ENCODE peak calls at places on chromosome 10, in ten cellular contexts. X is cardiac septum, Z is naive B cell, E is iris pigment epithelial cell, G is HuH-7, A is RWPE1, H is NCI-H1092, S is neural progenitor cell, K is cardiac fibroblast, I is NCI-H1694. R is an unnamed sample.

GRCh38 chr10:49025347-49025983 is 85.8 kb upstream of the LRRC18 start:
- DNase-seq in G (no peak), E (no peak), H (no peak), X (no peak), Z (no peak), I (no peak), S (no peak), A (no peak), K (no peak), R (no peak)

GRCh38 chr10:78528749-78529204 is 495.1 kb downstream of the RPS24 start:
- DNase-seq in G (peak), H (peak), K (no peak), Z (no peak), E (no peak), A (no peak), X (no peak), S (no peak), I (no peak), R (no peak)

GRCh38 chr10:8393531-8393930 is 339.0 kb downstream of the GATA3 start:
- DNase-seq in H (no peak), X (no peak), I (no peak), S (no peak), A (no peak), Z (no peak), K (peak), E (no peak), G (no peak), R (no peak)

GRCh38 chr10:78964952-78965633 is 103.7 kb upstream of the ZMIZ1 start:
- DNase-seq in E (peak), A (peak), S (peak), I (no peak), K (peak), G (peak), H (peak), Z (no peak), X (no peak), R (peak)

GRCh38 chr10:61897671-61898434 is 3.6 kb upstream of the ARID5B start:
- DNase-seq in X (no peak), S (peak), E (peak), K (peak), H (no peak), G (no peak), Z (no peak), A (peak), I (no peak), R (peak)

GRCh38 chr10:60937784-60938654 is 6.0 kb downstream of the RHOBTB1 start:
- DNase-seq in G (no peak), E (peak), A (no peak), X (no peak), I (no peak), H (no peak), S (no peak), K (peak), Z (no peak), R (no peak)

GRCh38 chr10:7634142-7634894 is 32.4 kb downstream of the ITIH5 start:
- DNase-seq in K (no peak), A (no peak), X (no peak), I (no peak), Z (no peak), H (no peak), G (no peak), S (no peak), E (no peak), R (no peak)

GRCh38 chr10:44696496-44696895 is 214.6 kb upstream of the TMEM72 start:
- DNase-seq in A (no peak), E (peak), K (no peak), X (no peak), S (no peak), Z (no peak), H (no peak), G (no peak), I (no peak), R (peak)

GRCh38 chr10:113993489-113993932 is 50.2 kb upstream of the ADRB1 start:
- DNase-seq in G (no peak), H (no peak), K (peak), E (no peak), X (no peak), A (no peak), Z (no peak), S (no peak), I (no peak), R (no peak)

GRCh38 chr10:18005781-18006456 is 54.2 kb downstream of the SLC39A12 start:
- DNase-seq in Z (no peak), K (peak), H (no peak), S (no peak), I (no peak), G (no peak), A (no peak), X (no peak), E (peak), R (peak)

GRCh38 chr10:89171996-89172395 is 35.1 kb downstream of the CH25H start:
- DNase-seq in H (no peak), A (no peak), I (no peak), S (no peak), G (no peak), E (no peak), K (no peak), Z (no peak), X (no peak), R (no peak)

GRCh38 chr10:85612378-85612775 is 754.2 kb downstream of the GRID1 start:
- DNase-seq in A (no peak), I (no peak), S (no peak), K (no peak), E (no peak), H (no peak), X (peak), G (no peak), Z (no peak), R (no peak)

GRCh38 chr10:103397191-103397825 is 882 bp downstream of the PDCD11 start:
- DNase-seq in Z (no peak), K (no peak), E (peak), S (no peak), A (no peak), I (no peak), H (no peak), X (no peak), G (no peak), R (no peak)

GRCh38 chr10:79221110-79222051 is 125.9 kb upstream of the PPIF start:
- DNase-seq in I (peak), Z (no peak), H (peak), K (peak), E (peak), A (no peak), G (no peak), X (peak), S (peak), R (peak)

GRCh38 chr10:122504551-122504950 is 43.2 kb downstream of the HTRA1 start:
- DNase-seq in H (peak), K (peak), Z (no peak), G (no peak), A (peak), S (no peak), X (peak), E (peak), I (peak), R (peak)

GRCh38 chr10:99234067-99234738 is 1.4 kb downstream of the HPSE2 start:
- DNase-seq in A (peak), I (no peak), K (peak), X (peak), H (no peak), Z (peak), S (peak), E (peak), G (no peak), R (peak)

GRCh38 chr10:79027147-79028055 is 41.4 kb upstream of the ZMIZ1 start:
- DNase-seq in K (no peak), S (no peak), E (no peak), Z (no peak), X (peak), H (peak), A (no peak), I (no peak), G (no peak), R (no peak)

GRCh38 chr10:69911571-69912528 is 110.1 kb downstream of the COL13A1 start:
- DNase-seq in E (no peak), K (peak), I (no peak), X (no peak), S (no peak), H (no peak), Z (no peak), A (no peak), G (no peak), R (peak)

GRCh38 chr10:130836344-130836743 is 475.2 kb downstream of the TCERG1L start:
- DNase-seq in E (no peak), K (no peak), Z (no peak), X (no peak), S (no peak), I (no peak), G (no peak), A (no peak), H (no peak), R (no peak)

GRCh38 chr10:127195571-127196226 is 692 bp downstream of the INSYN2A start:
- DNase-seq in S (peak), A (peak), I (no peak), X (no peak), H (no peak), K (peak), G (no peak), Z (no peak), E (peak), R (no peak)

GRCh38 chr10:116272497-116273221 is at the start of gene GFRA1:
- DNase-seq in G (peak), K (peak), Z (no peak), H (peak), A (no peak), X (no peak), I (no peak), S (peak), E (peak), R (no peak)

GRCh38 chr10:73084209-73084608 is 12.5 kb downstream of the P4HA1 start:
- DNase-seq in Z (no peak), I (no peak), A (no peak), G (no peak), H (no peak), E (no peak), K (no peak), X (no peak), S (no peak), R (no peak)

GRCh38 chr10:119896937-119897336 is 4.4 kb downstream of the SEC23IP start:
- DNase-seq in I (no peak), X (peak), A (no peak), H (no peak), Z (no peak), E (no peak), K (peak), G (peak), S (no peak), R (peak)

GRCh38 chr10:83986800-83987199 is 152.5 kb upstream of the GHITM start:
- DNase-seq in A (no peak), E (no peak), X (no peak), H (no peak), G (no peak), I (no peak), Z (no peak), K (no peak), S (no peak), R (no peak)

GRCh38 chr10:129941199-129942018 is 22.7 kb downstream of the EBF3 start:
- DNase-seq in I (no peak), K (no peak), H (no peak), G (no peak), A (no peak), X (peak), Z (no peak), S (no peak), E (no peak), R (no peak)

GRCh38 chr10:510415-510881 is 179.0 kb downstream of the DIP2C start:
- DNase-seq in X (peak), I (no peak), Z (no peak), A (peak), K (peak), G (no peak), S (no peak), H (no peak), E (peak), R (peak)

GRCh38 chr10:121327727-121328126 is 270.5 kb downstream of the FGFR2 start:
- DNase-seq in A (no peak), G (no peak), X (no peak), H (no peak), Z (no peak), K (no peak), S (no peak), I (no peak), E (no peak), R (no peak)

GRCh38 chr10:14574885-14575284 is 199.8 kb downstream of the FAM107B start:
- DNase-seq in A (no peak), G (no peak), Z (no peak), E (no peak), I (no peak), K (no peak), H (no peak), S (no peak), X (no peak), R (no peak)

GRCh38 chr10:72692897-72693598 is 1.1 kb downstream of the MCU start:
- DNase-seq in X (no peak), K (peak), G (no peak), E (peak), S (peak), Z (peak), I (no peak), A (no peak), H (no peak), R (peak)

GRCh38 chr10:119306514-119306951 is 99.2 kb downstream of the GRK5 start:
- DNase-seq in H (no peak), I (no peak), G (no peak), X (no peak), A (peak), K (no peak), E (peak), Z (peak), S (no peak), R (no peak)

GRCh38 chr10:68385740-68386139 is 21.3 kb downstream of the RUFY2 start:
- DNase-seq in K (no peak), H (no peak), E (no peak), Z (no peak), I (no peak), X (no peak), A (no peak), G (no peak), S (no peak), R (no peak)

GRCh38 chr10:107984581-107984980 is 820.1 kb upstream of the SORCS1 start:
- DNase-seq in K (no peak), I (no peak), X (no peak), S (no peak), Z (no peak), G (no peak), H (no peak), A (no peak), E (no peak), R (no peak)

GRCh38 chr10:34723746-34724145 is 91.3 kb downstream of the PARD3 start:
- DNase-seq in H (peak), Z (no peak), S (peak), I (peak), K (peak), E (peak), A (no peak), X (no peak), G (no peak), R (peak)

R was measured in G401.